ENCODE peak calls at places on chromosome 6, in six cellular contexts. One of them, this sample, is unnamed.

GRCh38 chr6:168147205-168147738 is 68.3 kb upstream of the FRMD1 start:
- DNase-seq in progenitor cell of endocrine pancreas: no peak
- DNase-seq in fibroblast of villous mesenchyme: no peak
- DNase-seq in osteoblast: no peak
- DNase-seq in left lung: no peak
- DNase-seq in sigmoid colon: no peak
- DNase-seq in this sample: no peak

GRCh38 chr6:52566853-52567279 is 10.0 kb downstream of the TRAM2 start:
- DNase-seq in sigmoid colon: no peak
- DNase-seq in fibroblast of villous mesenchyme: peak
- DNase-seq in progenitor cell of endocrine pancreas: no peak
- DNase-seq in osteoblast: peak
- DNase-seq in left lung: no peak
- DNase-seq in this sample: no peak

GRCh38 chr6:3627501-3627900 is 124.0 kb downstream of the PXDC1 start:
- DNase-seq in fibroblast of villous mesenchyme: no peak
- DNase-seq in left lung: no peak
- DNase-seq in progenitor cell of endocrine pancreas: no peak
- DNase-seq in sigmoid colon: no peak
- DNase-seq in osteoblast: no peak
- DNase-seq in this sample: no peak

GRCh38 chr6:166395778-166396177 is 13.0 kb upstream of the MPC1 start:
- DNase-seq in left lung: no peak
- DNase-seq in osteoblast: no peak
- DNase-seq in progenitor cell of endocrine pancreas: no peak
- DNase-seq in sigmoid colon: no peak
- DNase-seq in fibroblast of villous mesenchyme: no peak
- DNase-seq in this sample: no peak

GRCh38 chr6:41545174-41545702 is 943 bp upstream of the FOXP4 start:
- DNase-seq in osteoblast: peak
- DNase-seq in sigmoid colon: no peak
- DNase-seq in left lung: no peak
- DNase-seq in fibroblast of villous mesenchyme: no peak
- DNase-seq in progenitor cell of endocrine pancreas: no peak
- DNase-seq in this sample: peak

GRCh38 chr6:124982669-124983068 is 20.4 kb downstream of the RNF217 start:
- DNase-seq in osteoblast: no peak
- DNase-seq in sigmoid colon: no peak
- DNase-seq in progenitor cell of endocrine pancreas: no peak
- DNase-seq in fibroblast of villous mesenchyme: no peak
- DNase-seq in left lung: no peak
- DNase-seq in this sample: no peak

GRCh38 chr6:158751192-158751591 is 68.0 kb downstream of the EZR start:
- DNase-seq in osteoblast: no peak
- DNase-seq in fibroblast of villous mesenchyme: no peak
- DNase-seq in sigmoid colon: no peak
- DNase-seq in progenitor cell of endocrine pancreas: no peak
- DNase-seq in left lung: no peak
- DNase-seq in this sample: no peak

GRCh38 chr6:8939615-8940014 is 504.3 kb upstream of the SLC35B3 start:
- DNase-seq in osteoblast: no peak
- DNase-seq in fibroblast of villous mesenchyme: no peak
- DNase-seq in left lung: no peak
- DNase-seq in sigmoid colon: no peak
- DNase-seq in progenitor cell of endocrine pancreas: no peak
- DNase-seq in this sample: no peak

GRCh38 chr6:91600561-91600960 is 1013.7 kb upstream of the MAP3K7 start:
- DNase-seq in progenitor cell of endocrine pancreas: no peak
- DNase-seq in osteoblast: no peak
- DNase-seq in fibroblast of villous mesenchyme: no peak
- DNase-seq in sigmoid colon: no peak
- DNase-seq in left lung: no peak
- DNase-seq in this sample: no peak

GRCh38 chr6:151390276-151391020 is 911 bp downstream of the ZBTB2 start:
- DNase-seq in sigmoid colon: peak
- DNase-seq in osteoblast: peak
- DNase-seq in fibroblast of villous mesenchyme: peak
- DNase-seq in progenitor cell of endocrine pancreas: peak
- DNase-seq in left lung: peak
- DNase-seq in this sample: peak
- TF ChIP-seq CTCF in sigmoid colon: no peak
- TF ChIP-seq CTCF in osteoblast: no peak
- TF ChIP-seq CTCF in fibroblast of villous mesenchyme: no peak
- TF ChIP-seq CTCF in progenitor cell of endocrine pancreas: no peak
- TF ChIP-seq CTCF in left lung: peak
- TF ChIP-seq CTCF in this sample: no peak

GRCh38 chr6:35739645-35740517 is 3.0 kb downstream of the ARMC12 start:
- DNase-seq in fibroblast of villous mesenchyme: no peak
- DNase-seq in left lung: no peak
- DNase-seq in osteoblast: no peak
- DNase-seq in progenitor cell of endocrine pancreas: no peak
- DNase-seq in sigmoid colon: no peak
- DNase-seq in this sample: peak

GRCh38 chr6:35747877-35748276 is 11.0 kb downstream of the ARMC12 start:
- DNase-seq in left lung: no peak
- DNase-seq in progenitor cell of endocrine pancreas: no peak
- DNase-seq in osteoblast: no peak
- DNase-seq in fibroblast of villous mesenchyme: no peak
- DNase-seq in sigmoid colon: no peak
- DNase-seq in this sample: no peak

GRCh38 chr6:35745480-35745879 is 8.6 kb downstream of the ARMC12 start:
- DNase-seq in progenitor cell of endocrine pancreas: no peak
- DNase-seq in osteoblast: no peak
- DNase-seq in fibroblast of villous mesenchyme: no peak
- DNase-seq in left lung: no peak
- DNase-seq in sigmoid colon: no peak
- DNase-seq in this sample: no peak

GRCh38 chr6:35737413-35738211 is 780 bp downstream of the ARMC12 start:
- DNase-seq in progenitor cell of endocrine pancreas: no peak
- DNase-seq in left lung: no peak
- DNase-seq in sigmoid colon: no peak
- DNase-seq in fibroblast of villous mesenchyme: peak
- DNase-seq in osteoblast: peak
- DNase-seq in this sample: peak

DNA sequence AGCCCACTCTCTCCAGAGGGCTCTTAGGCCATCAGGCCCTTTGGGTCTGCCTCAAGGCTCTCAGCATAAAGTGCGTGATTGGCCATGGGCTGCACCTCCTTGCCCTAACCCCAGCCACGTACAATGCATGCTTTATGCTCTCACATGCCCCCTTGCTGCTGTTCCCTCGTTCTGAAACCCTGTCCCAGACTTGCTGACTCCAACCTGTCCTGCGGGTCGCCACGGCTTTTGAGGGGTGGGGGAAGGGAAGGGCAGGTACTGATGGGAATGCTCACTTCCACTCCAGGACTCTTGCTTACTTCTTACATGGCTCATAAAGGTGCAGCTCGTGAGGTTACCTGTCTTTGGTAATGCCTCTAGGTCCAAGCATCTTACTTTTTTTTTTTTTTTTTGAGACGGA is 6.0 kb downstream of the ARMC12 start:
- DNase-seq in sigmoid colon: no peak
- DNase-seq in fibroblast of villous mesenchyme: no peak
- DNase-seq in left lung: no peak
- DNase-seq in osteoblast: no peak
- DNase-seq in progenitor cell of endocrine pancreas: no peak
- DNase-seq in this sample: no peak
- TF ChIP-seq CTCF in sigmoid colon: no peak
- TF ChIP-seq CTCF in fibroblast of villous mesenchyme: no peak
- TF ChIP-seq CTCF in left lung: no peak
- TF ChIP-seq CTCF in osteoblast: no peak
- TF ChIP-seq CTCF in progenitor cell of endocrine pancreas: no peak
- TF ChIP-seq CTCF in this sample: no peak

DNA sequence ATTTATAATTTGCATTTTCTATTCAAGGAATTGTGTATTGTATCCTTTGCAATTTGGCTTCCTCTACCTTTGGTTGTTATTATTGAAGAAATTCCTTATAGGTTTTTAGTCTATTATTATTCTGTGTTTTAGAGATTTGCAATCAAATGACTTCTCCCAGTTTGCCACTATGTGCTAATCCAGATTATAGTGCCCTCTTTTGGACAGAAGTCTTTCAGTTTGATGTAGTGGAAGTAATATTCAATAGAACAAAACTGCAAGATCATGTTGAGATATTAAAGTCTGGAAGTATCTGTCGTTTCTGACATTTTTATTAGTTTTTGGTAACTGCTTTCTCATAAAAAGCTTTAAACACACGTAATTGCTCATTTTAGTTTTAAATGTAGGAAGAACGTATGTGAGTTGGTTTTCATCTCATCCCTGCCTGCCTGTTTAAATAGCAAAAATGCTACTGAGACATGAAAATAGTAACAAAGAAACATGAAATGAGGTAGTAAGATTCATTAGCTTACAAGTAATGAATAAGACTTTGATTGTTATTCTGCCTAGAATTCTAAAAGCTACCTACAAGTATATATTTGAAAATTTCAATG is 72.8 kb downstream of the RTN4IP1 start:
- DNase-seq in left lung: no peak
- DNase-seq in progenitor cell of endocrine pancreas: no peak
- DNase-seq in fibroblast of villous mesenchyme: peak
- DNase-seq in osteoblast: no peak
- DNase-seq in sigmoid colon: no peak
- DNase-seq in this sample: no peak
- TF ChIP-seq CTCF in left lung: no peak
- TF ChIP-seq CTCF in progenitor cell of endocrine pancreas: no peak
- TF ChIP-seq CTCF in fibroblast of villous mesenchyme: peak
- TF ChIP-seq CTCF in osteoblast: peak
- TF ChIP-seq CTCF in sigmoid colon: no peak
- TF ChIP-seq CTCF in this sample: peak

GRCh38 chr6:72580281-72580940 is 41.5 kb upstream of the KCNQ5 start:
- DNase-seq in progenitor cell of endocrine pancreas: no peak
- DNase-seq in sigmoid colon: no peak
- DNase-seq in left lung: no peak
- DNase-seq in fibroblast of villous mesenchyme: peak
- DNase-seq in osteoblast: peak
- DNase-seq in this sample: peak
- TF ChIP-seq CTCF in progenitor cell of endocrine pancreas: peak
- TF ChIP-seq CTCF in sigmoid colon: no peak
- TF ChIP-seq CTCF in left lung: no peak
- TF ChIP-seq CTCF in fibroblast of villous mesenchyme: peak
- TF ChIP-seq CTCF in osteoblast: peak
- TF ChIP-seq CTCF in this sample: peak

This sample was measured in K562.